ENCODE peak calls at places on chromosomes 3 and 15, in eight cellular contexts. T is stomach, V is keratinocyte, J is IMR-90, C is A673, M is D721Med, U is foreskin fibroblast, Y is esophagus squamous epithelium. G is an unnamed sample.

GRCh38 chr15:45314960-45315359 is 62.9 kb downstream of the SLC28A2 start:
- DNase-seq in V (no peak), M (no peak), J (peak), T (no peak), U (no peak), C (peak), Y (no peak), G (no peak)

GRCh38 chr3:39432342-39432741 is 25.8 kb downstream of the RPSA start:
- DNase-seq in M (no peak), T (no peak), C (no peak), U (no peak), V (no peak), Y (no peak), J (no peak), G (no peak)

GRCh38 chr15:48703544-48703943 is 58.0 kb upstream of the FBN1 start:
- DNase-seq in V (no peak), T (no peak), U (peak), Y (no peak), M (no peak), C (no peak), J (peak), G (peak)

GRCh38 chr3:155744626-155745324 is at the start of gene PLCH1:
- DNase-seq in J (peak), C (peak), V (no peak), T (peak), U (no peak), Y (no peak), M (peak), G (no peak)

GRCh38 chr3:51343918-51344687 is 41.0 kb upstream of the MANF start:
- DNase-seq in V (no peak), U (peak), C (no peak), J (peak), T (peak), M (no peak), Y (no peak), G (peak)

GRCh38 chr3:112786002-112786590 is 60.6 kb downstream of the CD200R1L start:
- DNase-seq in V (no peak), Y (no peak), J (peak), U (no peak), M (no peak), T (no peak), C (no peak), G (no peak)

GRCh38 chr15:35166730-35167359 is 81.8 kb upstream of the NANOGP8 start:
- DNase-seq in C (peak), Y (no peak), U (no peak), J (peak), V (no peak), M (no peak), T (no peak), G (no peak)

GRCh38 chr3:30368978-30369377 is 237.4 kb upstream of the TGFBR2 start:
- DNase-seq in C (peak), V (no peak), Y (no peak), T (no peak), M (no peak), J (peak), U (peak), G (peak)

GRCh38 chr15:48722764-48723661 is 77.5 kb upstream of the FBN1 start:
- DNase-seq in C (no peak), V (peak), J (peak), Y (no peak), U (peak), T (no peak), M (no peak), G (peak)

GRCh38 chr3:23762214-23763039 is 43.3 kb upstream of the UBE2E1 start:
- DNase-seq in M (no peak), C (no peak), U (peak), T (no peak), V (no peak), J (no peak), Y (no peak), G (no peak)

GRCh38 chr15:69035205-69035917 is 20.9 kb downstream of the NOX5 start:
- DNase-seq in J (no peak), Y (no peak), T (peak), V (peak), C (peak), M (no peak), U (no peak), G (no peak)

GRCh38 chr3:72999971-73000370 is 3.4 kb downstream of the PPP4R2 start:
- DNase-seq in U (no peak), T (no peak), C (no peak), V (no peak), M (no peak), Y (no peak), J (no peak), G (no peak)

GRCh38 chr3:187737401-187738088 is 7.7 kb downstream of the BCL6 start:
- DNase-seq in C (peak), T (peak), U (peak), J (peak), M (no peak), Y (no peak), V (no peak), G (no peak)

GRCh38 chr3:23739536-23739935 is 66.2 kb upstream of the UBE2E1 start:
- DNase-seq in V (no peak), T (no peak), Y (no peak), J (peak), C (no peak), M (no peak), U (peak), G (peak)

GRCh38 chr15:74008901-74009300 is 14.4 kb downstream of the PML start:
- DNase-seq in U (no peak), T (no peak), J (no peak), M (no peak), V (no peak), Y (no peak), C (no peak), G (no peak)

GRCh38 chr15:25057574-25057973 is 102.8 kb downstream of the SNRPN start:
- DNase-seq in Y (no peak), M (no peak), C (no peak), V (no peak), J (no peak), T (peak), U (no peak), G (no peak)

GRCh38 chr3:65343736-65344135 is 655.9 kb upstream of the ADAMTS9 start:
- DNase-seq in C (no peak), M (no peak), J (no peak), T (no peak), U (no peak), V (no peak), Y (no peak), G (no peak)

GRCh38 chr3:65343031-65343430 is 655.2 kb upstream of the ADAMTS9 start:
- DNase-seq in V (no peak), C (no peak), Y (no peak), T (no peak), J (no peak), M (no peak), U (no peak), G (no peak)

GRCh38 chr3:65344846-65345245 is 657.0 kb upstream of the ADAMTS9 start:
- DNase-seq in C (no peak), M (no peak), T (no peak), J (no peak), Y (no peak), V (no peak), U (no peak), G (no peak)

GRCh38 chr3:65344444-65344843 is 656.6 kb upstream of the ADAMTS9 start:
- DNase-seq in T (no peak), C (no peak), U (no peak), M (no peak), J (no peak), Y (no peak), V (no peak), G (no peak)

GRCh38 chr3:65342084-65342683 is 654.4 kb upstream of the ADAMTS9 start:
- DNase-seq in C (peak), U (peak), Y (no peak), T (peak), M (no peak), V (no peak), J (peak), G (no peak)
- TF ChIP-seq CTCF in C (peak), U (peak), Y (no peak), T (peak), M (peak), V (peak), J (peak), G (peak)

GRCh38 chr3:185988080-185988815 is 50.4 kb upstream of the TRA2B start:
- DNase-seq in J (no peak), V (no peak), U (no peak), C (peak), T (no peak), M (no peak), Y (no peak), G (no peak)
- TF ChIP-seq CTCF in J (peak), V (no peak), U (no peak), C (peak), T (no peak), M (no peak), Y (no peak), G (no peak)

DNA sequence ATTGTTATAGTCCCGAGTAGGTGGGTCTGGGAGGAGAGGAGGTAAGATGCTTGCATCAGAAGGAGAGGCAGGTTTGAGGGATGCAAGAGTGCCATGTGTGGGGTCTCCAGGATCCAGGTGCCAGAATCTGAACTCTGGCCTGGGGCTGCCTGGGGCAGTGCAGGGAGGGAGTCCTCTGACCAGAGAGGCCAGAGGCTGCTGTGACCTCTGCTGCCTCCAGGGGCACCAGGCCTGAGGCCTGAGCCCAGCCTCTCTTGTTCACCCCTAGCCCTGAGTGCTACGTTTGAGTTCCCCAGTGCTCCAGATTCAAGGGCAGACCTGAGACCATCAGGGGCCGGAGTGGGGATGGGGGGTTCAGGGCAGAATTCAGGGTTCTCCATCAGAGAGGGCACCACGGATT is 7.4 kb downstream of the SLC38A3 start:
- DNase-seq in U (no peak), M (no peak), Y (no peak), C (no peak), T (no peak), J (no peak), V (no peak), G (no peak)
- TF ChIP-seq CTCF in U (no peak), M (no peak), Y (no peak), C (no peak), T (no peak), J (no peak), V (no peak), G (no peak)

GRCh38 chr15:57743424-57743823 is 36.9 kb downstream of the POLR2M start:
- DNase-seq in J (no peak), U (no peak), T (no peak), M (no peak), C (peak), V (no peak), Y (no peak), G (no peak)
- TF ChIP-seq CTCF in J (no peak), U (peak), T (no peak), M (peak), C (peak), V (no peak), Y (no peak), G (peak)

GRCh38 chr3:122858373-122858772 is 63.5 kb downstream of the SLC49A4 start:
- DNase-seq in C (peak), J (peak), T (no peak), M (no peak), Y (no peak), U (peak), V (no peak), G (no peak)
- TF ChIP-seq CTCF in C (peak), J (peak), T (no peak), M (peak), Y (no peak), U (peak), V (peak), G (peak)

GRCh38 chr3:16842710-16843270 is 42.0 kb upstream of the PLCL2 start:
- DNase-seq in T (no peak), C (no peak), V (no peak), U (no peak), J (no peak), Y (no peak), M (no peak), G (no peak)

GRCh38 chr3:16841906-16842709 is 42.6 kb upstream of the PLCL2 start:
- DNase-seq in Y (peak), J (no peak), C (no peak), V (no peak), T (peak), U (no peak), M (no peak), G (no peak)

GRCh38 chr3:16844771-16845170 is 40.0 kb upstream of the PLCL2 start:
- DNase-seq in J (no peak), M (no peak), C (no peak), V (no peak), Y (no peak), T (no peak), U (no peak), G (no peak)

GRCh38 chr3:16846373-16847078 is 38.2 kb upstream of the PLCL2 start:
- DNase-seq in M (no peak), J (no peak), C (no peak), V (no peak), U (no peak), Y (no peak), T (no peak), G (no peak)

GRCh38 chr3:16844222-16844621 is 40.5 kb upstream of the PLCL2 start:
- DNase-seq in V (no peak), M (no peak), J (no peak), U (no peak), Y (no peak), T (no peak), C (no peak), G (no peak)
- TF ChIP-seq CTCF in V (no peak), M (no peak), J (no peak), U (no peak), Y (no peak), T (no peak), C (no peak), G (no peak)

DNA sequence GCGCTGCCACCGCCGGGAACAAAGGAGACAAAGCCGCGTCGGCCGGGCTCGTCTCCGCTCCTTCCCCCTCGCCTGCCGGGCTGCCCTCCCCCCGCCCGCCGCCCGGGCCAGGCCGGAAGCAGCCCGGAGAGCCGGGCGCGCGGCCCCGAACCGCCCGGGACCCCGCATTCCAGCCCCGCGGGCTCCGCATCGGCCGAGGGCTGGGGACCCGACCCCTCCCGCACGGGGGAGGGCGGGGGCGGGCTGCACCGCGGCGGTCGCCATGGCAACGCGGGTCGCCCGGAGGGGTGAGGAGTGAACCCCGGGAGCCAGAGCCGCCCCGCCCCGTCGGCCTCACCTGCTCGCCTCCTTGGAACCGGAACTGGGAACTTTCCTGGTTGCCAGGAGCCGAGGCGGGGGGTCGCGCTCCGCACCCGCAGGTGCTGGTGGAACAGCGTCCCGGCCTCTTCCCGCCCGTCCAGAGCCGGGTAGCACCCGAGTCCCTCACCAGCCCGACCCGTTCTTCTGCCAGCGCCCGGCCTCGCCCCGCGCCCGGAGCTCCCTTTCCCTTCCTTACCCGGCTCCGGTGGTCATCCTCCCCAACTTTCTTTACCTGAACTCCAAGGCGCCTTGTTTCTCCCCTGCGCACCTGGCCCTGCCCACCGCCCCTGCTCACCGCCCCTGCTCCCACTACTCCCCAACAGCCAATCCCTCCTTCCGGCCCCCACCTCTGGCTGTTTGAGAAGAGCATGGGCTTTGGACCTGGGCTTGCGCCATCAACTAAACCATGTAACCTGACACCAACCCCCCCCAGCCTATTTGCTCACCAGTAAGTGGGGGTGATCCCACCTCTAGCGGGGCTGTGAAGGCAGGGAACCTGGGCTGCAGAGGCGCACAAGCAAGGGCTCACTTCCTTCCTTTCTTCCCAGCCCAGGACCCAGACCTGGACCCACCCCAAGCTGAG is at the start of gene PLXNB1:
- DNase-seq in C (peak), V (peak), J (peak), T (peak), Y (peak), U (peak), M (peak), G (no peak)
- TF ChIP-seq CTCF in C (no peak), V (no peak), J (no peak), T (no peak), Y (no peak), U (no peak), M (no peak), G (no peak)

G was measured in BJ.